ENCODE peak calls at places on chromosomes 3 and 15, in five cellular contexts. One of them, this sample, is unnamed.

GRCh38 chr3:9067352-9067975 is 104.2 kb upstream of the RAD18 start:
- DNase-seq in uterus: peak; percentile 61
- DNase-seq in heart right ventricle: no peak
- DNase-seq in right lobe of liver: peak; percentile 25
- DNase-seq in lung: peak; percentile 38
- DNase-seq in this sample: peak; percentile 29

GRCh38 chr3:126104742-126105605 is 21.1 kb upstream of the SLC41A3 start:
- DNase-seq in uterus: no peak
- DNase-seq in heart right ventricle: no peak
- DNase-seq in right lobe of liver: no peak
- DNase-seq in lung: no peak
- DNase-seq in this sample: no peak

GRCh38 chr3:15159501-15160136 is 46.4 kb upstream of the CAPN7 start:
- DNase-seq in uterus: no peak
- DNase-seq in heart right ventricle: no peak
- DNase-seq in right lobe of liver: no peak
- DNase-seq in lung: no peak
- DNase-seq in this sample: no peak

GRCh38 chr15:89196241-89196640 is 25.1 kb downstream of the RLBP1 start:
- DNase-seq in uterus: no peak
- DNase-seq in heart right ventricle: no peak
- DNase-seq in right lobe of liver: no peak
- DNase-seq in lung: no peak
- DNase-seq in this sample: no peak

GRCh38 chr3:1048558-1048957 is 44.3 kb upstream of the CNTN6 start:
- DNase-seq in uterus: no peak
- DNase-seq in heart right ventricle: no peak
- DNase-seq in right lobe of liver: no peak
- DNase-seq in lung: no peak
- DNase-seq in this sample: no peak

GRCh38 chr3:155742339-155742980 is 2.4 kb downstream of the PLCH1 start:
- DNase-seq in uterus: no peak
- DNase-seq in heart right ventricle: no peak
- DNase-seq in right lobe of liver: no peak
- DNase-seq in lung: no peak
- DNase-seq in this sample: no peak

GRCh38 chr3:16033889-16034687 is 140.4 kb upstream of the GALNT15 start:
- DNase-seq in uterus: no peak
- DNase-seq in heart right ventricle: no peak
- DNase-seq in right lobe of liver: no peak
- DNase-seq in lung: no peak
- DNase-seq in this sample: no peak

GRCh38 chr15:77016321-77016695 is 21.4 kb downstream of the PSTPIP1 start:
- DNase-seq in uterus: no peak
- DNase-seq in heart right ventricle: no peak
- DNase-seq in right lobe of liver: no peak
- DNase-seq in lung: no peak
- DNase-seq in this sample: no peak

GRCh38 chr3:126464494-126464893 is 11.2 kb downstream of the ZXDC start:
- DNase-seq in uterus: no peak
- DNase-seq in heart right ventricle: no peak
- DNase-seq in right lobe of liver: peak; percentile 12
- DNase-seq in lung: no peak
- DNase-seq in this sample: no peak

GRCh38 chr15:94141802-94142201 is 89.6 kb upstream of the MCTP2 start:
- DNase-seq in uterus: no peak
- DNase-seq in heart right ventricle: no peak
- DNase-seq in right lobe of liver: no peak
- DNase-seq in lung: no peak
- DNase-seq in this sample: no peak

GRCh38 chr15:26661107-26661506 is 111.8 kb downstream of the GABRB3 start:
- DNase-seq in uterus: no peak
- DNase-seq in heart right ventricle: no peak
- DNase-seq in right lobe of liver: no peak
- DNase-seq in lung: no peak
- DNase-seq in this sample: no peak

GRCh38 chr15:57947781-57948180 is 117.7 kb downstream of the ALDH1A2 start:
- DNase-seq in uterus: peak; percentile 62
- DNase-seq in heart right ventricle: peak; percentile 36
- DNase-seq in right lobe of liver: no peak
- DNase-seq in lung: no peak
- DNase-seq in this sample: no peak

GRCh38 chr3:53150247-53151085 is 10.5 kb upstream of the PRKCD start:
- DNase-seq in uterus: no peak
- DNase-seq in heart right ventricle: no peak
- DNase-seq in right lobe of liver: peak; percentile 65
- DNase-seq in lung: peak; percentile 70
- DNase-seq in this sample: no peak

GRCh38 chr15:100235030-100235617 is 106.7 kb downstream of the ADAMTS17 start:
- DNase-seq in uterus: no peak
- DNase-seq in heart right ventricle: no peak
- DNase-seq in right lobe of liver: no peak
- DNase-seq in lung: no peak
- DNase-seq in this sample: no peak

GRCh38 chr3:165196577-165197561 is 685 bp upstream of the SLITRK3 start:
- DNase-seq in uterus: peak; percentile 61
- DNase-seq in heart right ventricle: no peak
- DNase-seq in right lobe of liver: peak; percentile 24
- DNase-seq in lung: no peak
- DNase-seq in this sample: no peak
- H3K4me3 ChIP-seq in uterus: peak overlapping the region; percentile 40
- H3K4me3 ChIP-seq in heart right ventricle: peak overlapping the region; percentile 33
- H3K4me3 ChIP-seq in right lobe of liver: peak overlapping the region; percentile 54
- H3K4me3 ChIP-seq in lung: no peak overlapping the region
- H3K4me3 ChIP-seq in this sample: peak overlapping the region; percentile 50

DNA sequence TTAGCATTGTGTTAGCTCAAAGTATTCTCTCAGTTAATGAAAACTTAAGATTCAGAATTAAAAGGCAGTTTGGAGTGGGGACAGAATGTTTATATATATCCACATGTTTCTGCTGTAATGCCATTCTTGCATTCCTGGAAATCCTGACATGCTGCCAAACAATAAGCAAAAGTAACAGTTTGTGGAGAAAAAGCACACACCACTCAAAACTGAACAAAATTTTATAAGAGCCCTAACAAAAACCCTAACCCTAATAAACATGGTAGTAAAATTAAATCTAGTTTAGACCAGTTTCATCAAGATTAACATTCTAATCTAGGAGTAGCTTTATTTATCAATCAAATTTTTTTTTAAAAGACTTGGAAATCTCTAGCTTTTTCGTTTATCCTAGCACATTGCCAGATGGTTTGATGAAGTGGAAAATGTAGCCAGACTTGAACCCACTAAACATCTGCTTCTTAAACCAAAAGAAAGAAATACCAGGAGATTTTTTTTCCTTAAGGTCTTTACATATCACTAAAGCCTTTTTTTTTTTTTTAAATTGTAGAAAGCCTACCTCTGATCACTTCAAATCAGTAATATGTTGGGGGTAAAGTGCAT is 3.7 kb downstream of the TCAIM start:
- DNase-seq in uterus: no peak
- DNase-seq in heart right ventricle: no peak
- DNase-seq in right lobe of liver: no peak
- DNase-seq in lung: no peak
- DNase-seq in this sample: no peak
- H3K4me3 ChIP-seq in uterus: no peak overlapping the region
- H3K4me3 ChIP-seq in heart right ventricle: no peak overlapping the region
- H3K4me3 ChIP-seq in right lobe of liver: no peak overlapping the region
- H3K4me3 ChIP-seq in lung: no peak overlapping the region
- H3K4me3 ChIP-seq in this sample: no peak overlapping the region

DNA sequence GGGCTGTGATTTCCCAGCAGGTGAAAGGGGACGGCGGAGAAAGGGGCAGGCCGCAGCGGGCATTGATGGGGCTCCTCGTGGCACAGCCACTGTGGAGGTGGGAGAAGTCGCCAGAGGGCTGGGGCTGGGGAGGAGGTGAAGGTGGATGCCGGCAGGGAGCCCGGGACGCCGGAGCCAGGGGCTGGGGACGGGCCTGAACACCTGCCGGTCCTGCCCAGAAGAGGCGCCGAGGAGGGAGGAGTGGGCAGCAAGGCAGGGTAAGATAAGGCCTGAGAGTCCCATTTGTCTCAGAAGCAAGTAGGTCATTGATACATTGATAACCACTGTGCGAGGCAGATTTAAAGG is 571 bp upstream of the RARRES1 start:
- DNase-seq in uterus: no peak
- DNase-seq in heart right ventricle: no peak
- DNase-seq in right lobe of liver: no peak
- DNase-seq in lung: no peak
- DNase-seq in this sample: no peak
- H3K4me3 ChIP-seq in uterus: peak overlapping the region; percentile 68
- H3K4me3 ChIP-seq in heart right ventricle: peak overlapping the region; percentile 60
- H3K4me3 ChIP-seq in right lobe of liver: peak overlapping the region; percentile 75
- H3K4me3 ChIP-seq in lung: peak overlapping the region; percentile 60
- H3K4me3 ChIP-seq in this sample: peak overlapping the region; percentile 74

GRCh38 chr15:70185251-70185711 is 87.6 kb upstream of the TLE3 start:
- DNase-seq in uterus: no peak
- DNase-seq in heart right ventricle: no peak
- DNase-seq in right lobe of liver: no peak
- DNase-seq in lung: no peak
- DNase-seq in this sample: no peak
- H3K4me3 ChIP-seq in uterus: no peak overlapping the region
- H3K4me3 ChIP-seq in heart right ventricle: no peak overlapping the region
- H3K4me3 ChIP-seq in right lobe of liver: no peak overlapping the region
- H3K4me3 ChIP-seq in lung: no peak overlapping the region
- H3K4me3 ChIP-seq in this sample: no peak overlapping the region

DNA sequence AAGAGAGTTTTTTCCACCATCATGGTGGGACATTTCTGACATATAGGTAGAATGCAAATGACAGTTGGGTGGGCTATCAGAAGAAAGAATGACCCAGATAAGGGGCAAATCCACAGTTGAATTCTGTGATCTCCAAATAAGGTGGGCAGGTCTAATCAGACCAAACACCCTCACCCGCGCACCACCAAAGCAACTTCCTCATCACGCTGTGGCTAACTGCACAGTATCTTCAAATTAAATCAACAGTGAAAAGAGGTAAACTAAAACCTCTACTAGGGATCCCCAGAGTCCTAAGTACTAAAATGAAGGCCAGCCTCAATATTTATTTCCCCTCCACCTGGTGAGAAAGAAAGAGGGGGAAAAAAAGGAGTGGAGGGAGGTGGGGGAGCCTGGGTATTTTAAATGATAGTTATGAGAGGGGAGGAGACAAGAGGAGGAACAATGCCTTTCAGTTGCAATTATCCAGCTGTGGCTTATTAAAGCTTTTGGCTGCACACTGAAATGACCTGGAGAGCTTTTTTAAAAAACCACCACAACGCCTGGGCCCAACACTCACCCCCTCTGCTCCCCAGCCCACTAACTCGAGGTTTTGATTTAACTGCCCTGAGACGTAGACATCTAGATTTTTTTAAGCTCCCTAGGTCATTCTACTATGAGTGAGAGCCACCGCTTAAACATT is 61.0 kb downstream of the LRIG1 start:
- DNase-seq in uterus: no peak
- DNase-seq in heart right ventricle: no peak
- DNase-seq in right lobe of liver: no peak
- DNase-seq in lung: no peak
- DNase-seq in this sample: no peak
- H3K4me3 ChIP-seq in uterus: no peak overlapping the region
- H3K4me3 ChIP-seq in heart right ventricle: no peak overlapping the region
- H3K4me3 ChIP-seq in right lobe of liver: no peak overlapping the region
- H3K4me3 ChIP-seq in lung: no peak overlapping the region
- H3K4me3 ChIP-seq in this sample: no peak overlapping the region